ENCODE peak calls at places on chromosomes 12 and 14, in six cellular contexts. V, Z, Y, A, H and X are unnamed samples. For H3K9me3, the result is how much of the 10 kb centered on the place peaks cover.

GRCh38 chr12:103482365-103482764 is 13.4 kb downstream of the C12orf42 start:
- DNase-seq in A (no peak), V (no peak), Z (no peak), H (no peak), Y (no peak), X (no peak)

GRCh38 chr12:16587514-16587913 is 18.4 kb downstream of the LMO3 start:
- DNase-seq in H (no peak), A (no peak), V (no peak), Y (no peak), Z (no peak), X (no peak)

GRCh38 chr12:117695956-117696355 is 272.8 kb downstream of the KSR2 start:
- DNase-seq in Z (no peak), Y (no peak), V (no peak), A (no peak), H (no peak), X (no peak)

GRCh38 chr14:77186911-77187648 is 5.5 kb downstream of the TMEM63C start:
- DNase-seq in V (no peak), Z (peak), H (no peak), A (peak), Y (no peak), X (no peak)

GRCh38 chr12:6074394-6074793 is 50.1 kb downstream of the VWF start:
- DNase-seq in A (no peak), H (no peak), Z (no peak), Y (no peak), V (no peak), X (no peak)

GRCh38 chr14:48127674-48128073 is 452.3 kb upstream of the MDGA2 start:
- DNase-seq in Z (no peak), Y (no peak), V (no peak), A (no peak), H (no peak), X (no peak)

GRCh38 chr12:33690562-33690961 is 250.9 kb upstream of the SYT10 start:
- DNase-seq in Z (no peak), V (no peak), H (no peak), A (no peak), Y (no peak), X (no peak)

GRCh38 chr14:50520947-50521815 is 11.2 kb downstream of the MAP4K5 start:
- DNase-seq in H (no peak), V (peak), Y (no peak), Z (peak), A (no peak), X (no peak)

GRCh38 chr14:103522649-103523582 is at the start of gene CKB:
- DNase-seq in A (peak), H (peak), V (no peak), Z (peak), Y (no peak), X (no peak)

GRCh38 chr14:105850853-105851581 is 324.6 kb downstream of the TMEM121 start:
- DNase-seq in Z (no peak), Y (no peak), A (no peak), V (no peak), H (no peak), X (no peak)

GRCh38 chr14:105851716-105852377 is 325.5 kb downstream of the TMEM121 start:
- DNase-seq in Y (no peak), Z (no peak), H (no peak), A (no peak), V (no peak), X (no peak)

GRCh38 chr14:105852378-105853088 is 326.1 kb downstream of the TMEM121 start:
- DNase-seq in Y (no peak), H (no peak), A (no peak), Z (no peak), V (no peak), X (no peak)

GRCh38 chr14:105848570-105848969 is 322.2 kb downstream of the TMEM121 start:
- DNase-seq in Z (no peak), V (no peak), H (no peak), A (no peak), Y (no peak), X (no peak)

DNA sequence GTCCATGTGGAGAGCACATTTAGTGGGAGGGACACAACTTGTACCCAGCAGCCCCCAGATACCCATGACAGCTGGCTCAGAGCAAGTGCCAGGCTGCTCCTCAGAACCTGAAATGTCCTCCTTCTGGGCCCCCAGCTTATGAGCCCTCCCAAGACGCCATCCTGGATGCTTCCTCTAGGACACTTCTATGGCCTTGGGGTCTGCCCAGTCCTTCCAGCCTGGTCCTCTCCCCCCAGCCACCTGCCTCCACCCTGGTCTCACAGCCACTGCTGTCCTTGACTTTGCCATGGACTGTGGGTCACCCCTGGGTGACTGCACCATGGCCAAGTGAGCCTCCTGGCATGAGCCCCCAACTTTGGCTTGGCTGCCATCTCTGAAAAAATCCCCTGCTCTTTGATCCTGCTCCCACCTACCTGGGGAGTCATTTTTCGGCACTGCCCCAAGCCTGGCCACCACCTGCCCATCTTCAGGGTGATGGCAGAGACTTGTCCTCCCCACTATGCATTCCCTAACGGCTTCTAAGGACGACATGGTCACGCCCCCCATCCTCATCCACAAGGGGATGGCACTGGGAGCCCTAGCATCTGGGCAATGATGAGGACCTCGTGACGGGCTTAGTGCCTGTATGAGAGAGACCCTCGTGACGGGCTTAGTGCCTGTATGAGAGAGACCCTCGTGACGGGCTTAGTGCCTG is 323.7 kb downstream of the TMEM121 start:
- DNase-seq in A (no peak), Z (no peak), V (no peak), H (no peak), Y (no peak), X (no peak)
- H3K9me3 ChIP-seq in A (under half), Z (under half), V (under half), H (under half), Y (under half), X (under half)

GRCh38 chr12:90099288-90099687 is 390.6 kb upstream of the ATP2B1 start:
- DNase-seq in H (no peak), Z (peak), A (no peak), V (no peak), Y (no peak), X (no peak)
- H3K27ac ChIP-seq in H (no peak), Z (no peak), A (no peak), V (no peak), Y (no peak), X (no peak)

GRCh38 chr14:106652494-106652893 is 1126.1 kb downstream of the TMEM121 start:
- DNase-seq in H (no peak), Y (no peak), Z (no peak), A (no peak), V (no peak), X (no peak)
- H3K9me3 ChIP-seq in H (under half), Y (under half), Z (under half), A (under half), V (under half), X (under half)

DNA sequence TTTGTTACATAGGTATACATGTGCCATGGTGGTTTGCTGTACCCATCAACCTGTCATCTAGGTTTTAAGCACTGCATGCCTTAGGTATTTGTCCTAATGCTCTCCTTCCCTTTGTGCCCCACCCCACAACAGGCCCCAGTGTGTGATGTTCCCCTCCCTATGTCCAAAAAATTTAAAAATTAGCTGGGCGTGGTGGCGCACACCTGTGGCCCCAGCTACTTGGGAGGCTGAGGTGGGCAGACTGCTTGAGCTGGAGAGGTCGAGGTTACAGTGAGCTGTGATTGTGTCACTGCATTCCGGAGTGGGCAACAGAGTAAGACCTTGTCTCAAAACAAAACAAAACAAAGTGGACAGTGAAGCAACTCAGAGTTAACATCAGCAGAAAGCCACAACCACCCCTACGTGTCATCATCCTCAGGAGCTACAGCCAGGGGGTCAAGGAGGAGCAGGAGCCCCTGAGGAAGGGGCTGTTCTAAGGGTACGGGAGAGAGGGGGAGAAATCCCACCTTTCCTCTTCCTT is 36.8 kb upstream of the SGPP1 start:
- DNase-seq in A (no peak), Y (no peak), V (no peak), Z (no peak), H (no peak), X (no peak)
- H3K27ac ChIP-seq in A (no peak), Y (no peak), V (no peak), Z (no peak), H (no peak), X (no peak)

DNA sequence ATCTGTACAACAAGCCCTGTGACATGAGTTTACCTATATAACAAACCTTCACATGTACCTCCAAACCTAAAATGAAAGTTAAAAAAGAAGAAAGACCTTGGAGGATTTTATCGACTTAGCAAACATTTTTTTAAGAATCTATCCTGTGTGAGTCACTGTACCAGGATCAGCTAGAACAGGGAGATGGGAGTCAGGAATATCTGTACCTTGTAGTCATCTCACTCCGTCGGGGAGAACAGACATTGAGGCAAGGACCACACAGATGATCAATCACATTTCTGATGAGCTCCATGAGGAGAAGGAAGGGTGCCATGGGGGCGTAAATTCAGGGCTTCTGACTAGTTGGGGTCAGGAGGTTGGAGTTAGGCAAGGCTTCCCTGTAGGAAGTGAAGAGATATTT is 310.6 kb downstream of the VRK1 start:
- DNase-seq in Z (no peak), Y (no peak), A (no peak), H (no peak), V (no peak), X (no peak)
- H3K9me3 ChIP-seq in Z (under half), Y (under half), A (under half), H (under half), V (under half), X (under half)

GRCh38 chr12:132428872-132429121 is 61.2 kb upstream of the FBRSL1 start:
- DNase-seq in Z (no peak), H (no peak), V (no peak), A (peak), Y (no peak), X (no peak)
- H3K27ac ChIP-seq in Z (no peak), H (no peak), V (no peak), A (peak), Y (no peak), X (no peak)